ENCODE peak calls at places on chromosomes 6 and 20, in five cellular contexts. Z is transverse colon; O is heart right ventricle; D is effector memory CD4-positive, alpha-beta T cell; H is PC-9. J is an unnamed sample. For H3K9me3 and H3K36me3, the result is how much of the 10 kb centered on the place peaks cover.

GRCh38 chr6:124924333-124924759 is 37.9 kb upstream of the RNF217 start:
- DNase-seq in Z (no peak), O (no peak), D (no peak), H (no peak), J (no peak)

GRCh38 chr6:118780728-118781127 is 113.2 kb upstream of the ASF1A start:
- DNase-seq in Z (no peak), O (no peak), D (no peak), H (peak), J (no peak)

GRCh38 chr6:30787954-30788353 is 43.6 kb upstream of the IER3 start:
- DNase-seq in Z (no peak), O (no peak), D (no peak), H (no peak), J (no peak)

GRCh38 chr6:6469074-6469473 is 119.4 kb upstream of the LY86 start:
- DNase-seq in Z (no peak), O (no peak), D (no peak), H (peak), J (no peak)

GRCh38 chr6:19492631-19493030 is 344.5 kb upstream of the ID4 start:
- DNase-seq in Z (no peak), O (no peak), D (no peak), H (peak), J (no peak)

GRCh38 chr6:151676460-151676807 is 131.0 kb upstream of the ESR1 start:
- DNase-seq in Z (no peak), O (no peak), D (no peak), H (no peak), J (no peak)

GRCh38 chr6:38843798-38844197 is 128.7 kb downstream of the DNAH8 start:
- DNase-seq in Z (no peak), O (no peak), D (no peak), H (no peak), J (no peak)

GRCh38 chr6:3382399-3383279 is 74.2 kb downstream of the SLC22A23 start:
- DNase-seq in Z (peak), O (no peak), D (no peak), H (peak), J (no peak)

GRCh38 chr6:74574794-74575193 is 631.1 kb downstream of the COL12A1 start:
- DNase-seq in Z (no peak), O (no peak), D (no peak), H (no peak), J (peak)

GRCh38 chr6:107491059-107491609 is 1.2 kb downstream of the SOBP start:
- DNase-seq in Z (peak), O (peak), D (no peak), H (no peak), J (no peak)

GRCh38 chr6:28353356-28353755 is 3.6 kb downstream of the ZKSCAN3 start:
- DNase-seq in Z (no peak), O (no peak), D (no peak), H (no peak), J (no peak)

GRCh38 chr6:66421570-66421969 is 714.5 kb upstream of the EYS start:
- DNase-seq in Z (no peak), O (no peak), D (no peak), H (no peak), J (peak)

GRCh38 chr6:17001188-17001587 is 100.7 kb upstream of the STMND1 start:
- DNase-seq in Z (no peak), O (no peak), D (no peak), H (no peak), J (peak)

GRCh38 chr6:43768983-43769525 is 957 bp upstream of the VEGFA start:
- DNase-seq in Z (no peak), O (peak), D (no peak), H (no peak), J (no peak)
- H3K9me3 ChIP-seq in Z (under half), O (under half), D (under half), H (under half), J (under half)

GRCh38 chr6:113565306-113565705 is 291.8 kb upstream of the MARCKS start:
- DNase-seq in Z (no peak), O (no peak), D (no peak), H (peak), J (no peak)
- H3K4me3 ChIP-seq in Z (no peak), O (peak), D (no peak), H (no peak), J (no peak)

DNA sequence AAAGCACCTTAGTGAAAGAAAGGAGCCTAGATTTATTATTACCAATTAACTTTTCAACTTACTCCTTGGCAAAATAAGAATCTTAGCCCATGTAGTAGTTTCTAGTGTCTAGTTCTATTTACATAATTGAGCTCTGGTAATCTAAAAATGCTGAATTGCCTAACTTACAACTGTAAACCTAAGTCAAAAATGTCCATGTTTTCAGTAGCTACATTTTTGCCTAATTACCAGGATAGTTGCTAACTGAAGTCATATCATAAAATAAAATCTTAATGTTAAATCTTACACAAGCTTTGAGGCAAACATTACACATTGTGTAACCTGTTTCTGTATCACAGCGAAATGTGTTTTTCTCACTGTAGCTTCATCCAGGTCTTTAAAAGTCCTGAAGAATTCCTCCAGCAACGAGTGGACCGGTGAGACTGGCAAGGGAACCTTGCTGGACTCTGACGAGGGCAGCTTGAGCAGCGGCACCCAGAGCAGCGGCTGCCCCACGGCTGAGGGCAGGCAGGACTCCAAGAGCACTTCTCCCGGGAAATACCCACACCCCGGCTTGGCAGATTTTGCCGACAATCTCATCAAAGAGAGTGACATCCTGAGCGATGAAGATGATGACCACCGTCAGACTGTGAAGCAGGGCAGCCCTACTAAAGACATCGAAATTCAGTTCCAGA is 7.6 kb upstream of the CLDN20 start:
- DNase-seq in Z (no peak), O (peak), D (no peak), H (no peak), J (no peak)
- H3K36me3 ChIP-seq in Z (under half), O (half or more), D (half or more), H (under half), J (under half)

GRCh38 chr6:170003027-170003426 is 251.6 kb downstream of the ERMARD start:
- DNase-seq in Z (no peak), O (no peak), D (no peak), H (no peak), J (no peak)

GRCh38 chr6:170006524-170007467 is 255.4 kb downstream of the ERMARD start:
- DNase-seq in Z (no peak), O (no peak), D (no peak), H (no peak), J (no peak)

GRCh38 chr6:170007468-170008240 is 256.2 kb downstream of the ERMARD start:
- DNase-seq in Z (no peak), O (no peak), D (no peak), H (no peak), J (no peak)

GRCh38 chr6:170005680-170006470 is 254.5 kb downstream of the ERMARD start:
- DNase-seq in Z (no peak), O (no peak), D (no peak), H (no peak), J (no peak)

DNA sequence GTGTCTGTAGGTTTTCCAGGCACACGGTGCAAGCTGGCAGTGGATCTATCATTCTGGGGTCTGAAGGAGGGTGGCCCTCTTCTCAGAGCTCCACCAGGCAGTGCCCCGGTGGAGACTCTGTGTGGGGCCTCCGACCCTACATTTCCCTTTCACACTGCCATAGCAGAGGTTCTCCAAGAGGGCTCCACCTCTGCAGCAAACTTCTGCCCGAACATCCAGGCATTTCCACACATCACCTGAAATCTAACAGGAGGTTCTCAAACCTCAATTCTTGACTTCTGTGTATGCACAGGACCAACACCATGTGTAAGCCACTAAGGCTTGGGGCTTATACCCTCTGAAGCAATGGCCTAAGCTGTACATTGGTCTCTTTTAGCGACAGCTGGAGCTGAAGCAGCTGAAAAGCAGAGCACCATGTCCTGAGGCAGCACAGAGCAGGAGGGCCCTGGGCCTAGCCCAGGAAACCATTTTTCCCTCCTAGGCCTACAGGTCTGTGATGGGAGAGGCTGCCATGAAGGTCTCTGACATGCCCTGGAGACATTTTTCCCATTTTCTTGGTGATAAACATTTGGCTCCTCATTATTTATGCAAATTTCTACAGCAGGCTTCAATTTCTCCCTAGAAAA is 253.3 kb downstream of the ERMARD start:
- DNase-seq in Z (no peak), O (no peak), D (no peak), H (no peak), J (no peak)
- H3K9me3 ChIP-seq in Z (under half), O (under half), D (under half), H (under half), J (under half)

GRCh38 chr20:63610581-63611435 is 16.1 kb downstream of the GMEB2 start:
- DNase-seq in Z (no peak), O (no peak), D (no peak), H (no peak), J (no peak)

GRCh38 chr20:63612276-63612931 is 14.5 kb downstream of the GMEB2 start:
- DNase-seq in Z (no peak), O (no peak), D (no peak), H (no peak), J (no peak)

GRCh38 chr20:63606701-63607100 is 20.2 kb downstream of the GMEB2 start:
- DNase-seq in Z (no peak), O (no peak), D (no peak), H (no peak), J (no peak)

GRCh38 chr20:63617092-63617875 is 9.6 kb downstream of the GMEB2 start:
- DNase-seq in Z (no peak), O (no peak), D (no peak), H (no peak), J (no peak)

DNA sequence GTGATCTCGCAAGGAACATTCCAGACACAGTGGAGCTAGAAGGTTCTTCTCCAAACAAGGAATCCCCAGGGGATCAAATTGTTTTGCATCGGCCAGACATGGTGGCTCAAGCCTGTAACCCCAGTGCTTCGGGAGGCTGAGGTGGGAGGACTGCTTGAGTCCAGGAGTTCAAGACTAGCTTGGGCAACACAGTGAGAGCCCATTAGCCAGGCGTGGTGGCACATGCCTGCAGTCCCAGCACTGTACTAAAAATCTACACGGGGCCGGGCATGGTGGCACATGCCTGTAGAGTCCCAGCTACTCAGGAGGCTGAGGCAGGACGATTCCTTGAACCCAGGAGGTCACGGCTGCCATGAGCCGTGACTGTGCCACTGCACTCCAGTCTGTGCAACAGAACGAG is 15.3 kb downstream of the GMEB2 start:
- DNase-seq in Z (no peak), O (no peak), D (no peak), H (no peak), J (no peak)
- H3K4me3 ChIP-seq in Z (no peak), O (no peak), D (no peak), H (no peak), J (no peak)

DNA sequence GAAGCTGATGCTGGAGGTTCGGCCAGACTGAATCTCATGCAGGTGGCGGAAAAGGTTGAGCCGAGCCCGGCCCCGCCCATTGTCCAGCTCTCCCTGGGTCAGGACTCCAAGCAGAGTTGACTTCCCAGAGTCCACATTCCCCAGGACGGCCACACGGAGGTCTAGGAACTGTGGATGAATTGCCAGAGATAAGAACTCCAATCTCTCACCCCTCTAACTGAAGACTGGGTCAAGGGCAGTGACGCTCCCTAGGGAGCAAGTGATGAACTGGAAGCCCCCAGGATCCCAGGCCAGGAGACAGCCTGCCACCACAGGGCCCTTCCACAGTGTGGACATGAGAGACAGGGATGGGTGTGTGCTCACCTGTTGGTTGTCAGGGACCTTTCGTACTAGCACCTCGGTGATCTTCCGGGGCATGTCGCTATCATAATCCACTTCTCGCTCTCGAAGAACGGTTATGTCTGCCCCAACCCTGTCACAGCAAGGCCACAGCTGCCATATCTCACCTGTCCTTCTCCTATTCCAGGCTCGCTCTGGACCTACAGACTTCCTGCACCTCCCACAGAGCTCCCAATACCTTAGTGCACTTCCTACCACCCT is 3.6 kb downstream of the GTPBP2 start:
- DNase-seq in Z (no peak), O (no peak), D (no peak), H (no peak), J (no peak)
- H3K36me3 ChIP-seq in Z (under half), O (half or more), D (half or more), H (half or more), J (half or more)

GRCh38 chr20:15550116-15550870 is 1023.0 kb downstream of the KIF16B start:
- DNase-seq in Z (no peak), O (no peak), D (no peak), H (no peak), J (no peak)
- H3K9me3 ChIP-seq in Z (under half), O (under half), D (under half), H (under half), J (under half)

GRCh38 chr20:6837730-6838129 is 70.2 kb downstream of the BMP2 start:
- DNase-seq in Z (no peak), O (no peak), D (no peak), H (no peak), J (no peak)
- H3K4me3 ChIP-seq in Z (no peak), O (no peak), D (no peak), H (no peak), J (no peak)